ENCODE peak calls at places on chromosome 5, in seven cellular contexts. G, R, T, W, F, E and S are unnamed samples.

GRCh38 chr5:143586781-143587362 is 183.4 kb upstream of the NR3C1 start:
- DNase-seq in G (no peak), R (no peak), T (no peak), W (no peak), F (no peak), E (no peak), S (no peak)

GRCh38 chr5:159878988-159879471 is 37.3 kb upstream of the ADRA1B start:
- DNase-seq in G (peak; percentile 89), R (no peak), T (no peak), W (peak; percentile 62), F (peak; percentile 70), E (peak; percentile 95), S (no peak)

GRCh38 chr5:95718203-95718602 is 12.9 kb upstream of the RHOBTB3 start:
- DNase-seq in G (no peak), R (no peak), T (no peak), W (no peak), F (no peak), E (no peak), S (no peak)

GRCh38 chr5:143400541-143401252 is 2.8 kb downstream of the NR3C1 start:
- DNase-seq in G (peak; percentile 52), R (no peak), T (peak; percentile 35), W (no peak), F (no peak), E (peak; percentile 24), S (no peak)

GRCh38 chr5:103057208-103058130 is 62.5 kb downstream of the GIN1 start:
- DNase-seq in G (no peak), R (no peak), T (no peak), W (no peak), F (no peak), E (no peak), S (no peak)

GRCh38 chr5:142115937-142116614 is 7.5 kb downstream of the NDFIP1 start:
- DNase-seq in G (peak; percentile 28), R (no peak), T (no peak), W (no peak), F (no peak), E (no peak), S (peak; percentile 15)

GRCh38 chr5:6235726-6236125 is 142.6 kb downstream of the MED10 start:
- DNase-seq in G (no peak), R (no peak), T (no peak), W (no peak), F (no peak), E (no peak), S (no peak)

GRCh38 chr5:57662991-57663390 is 180.4 kb upstream of the ACTBL2 start:
- DNase-seq in G (peak; percentile 40), R (no peak), T (no peak), W (no peak), F (no peak), E (no peak), S (no peak)

GRCh38 chr5:45696206-45696836 is at the start of gene HCN1:
- DNase-seq in G (peak; percentile 69), R (no peak), T (no peak), W (peak; percentile 30), F (peak; percentile 77), E (peak; percentile 94), S (peak; percentile 19)

GRCh38 chr5:131812371-131813160 is 15.7 kb upstream of the FNIP1 start:
- DNase-seq in G (no peak), R (no peak), T (no peak), W (no peak), F (no peak), E (no peak), S (no peak)

GRCh38 chr5:55226027-55226933 is 835 bp downstream of the MCIDAS start:
- DNase-seq in G (peak; percentile 52), R (no peak), T (peak; percentile 87), W (peak; percentile 91), F (no peak), E (peak; percentile 91), S (no peak)

GRCh38 chr5:179323026-179323571 is 22.2 kb downstream of the ADAMTS2 start:
- DNase-seq in G (no peak), R (no peak), T (no peak), W (no peak), F (no peak), E (no peak), S (no peak)

GRCh38 chr5:154893381-154893780 is 35.0 kb downstream of the CNOT8 start:
- DNase-seq in G (no peak), R (no peak), T (no peak), W (no peak), F (no peak), E (no peak), S (no peak)

GRCh38 chr5:36459191-36460135 is 146.9 kb upstream of the SLC1A3 start:
- DNase-seq in G (no peak), R (no peak), T (no peak), W (no peak), F (no peak), E (no peak), S (no peak)

GRCh38 chr5:132747693-132748440 is 641 bp downstream of the CCNI2 start:
- DNase-seq in G (no peak), R (no peak), T (no peak), W (no peak), F (no peak), E (no peak), S (no peak)

GRCh38 chr5:178467261-178468195 is 122.7 kb downstream of the COL23A1 start:
- DNase-seq in G (peak; percentile 23), R (no peak), T (no peak), W (no peak), F (no peak), E (no peak), S (no peak)

GRCh38 chr5:177086918-177087706 is 397 bp downstream of the FGFR4 start:
- DNase-seq in G (no peak), R (peak; percentile 9), T (peak; percentile 83), W (peak; percentile 71), F (peak; percentile 30), E (peak; percentile 84), S (no peak)

GRCh38 chr5:53503819-53504218 is 23.4 kb downstream of the FST start:
- DNase-seq in G (peak; percentile 21), R (no peak), T (no peak), W (no peak), F (no peak), E (no peak), S (no peak)

GRCh38 chr5:1546556-1546955 is 22.8 kb upstream of the LPCAT1 start:
- DNase-seq in G (no peak), R (no peak), T (no peak), W (no peak), F (no peak), E (no peak), S (no peak)

GRCh38 chr5:141618030-141618803 is 583 bp downstream of the DIAPH1 start:
- DNase-seq in G (peak; percentile 42), R (peak; percentile 25), T (peak; percentile 66), W (peak; percentile 41), F (no peak), E (peak; percentile 73), S (no peak)

GRCh38 chr5:140546851-140547507 is 483 bp upstream of the EIF4EBP3 start:
- DNase-seq in G (no peak), R (no peak), T (no peak), W (no peak), F (no peak), E (no peak), S (no peak)

GRCh38 chr5:149213264-149213663 is 58.4 kb upstream of the AFAP1L1 start:
- DNase-seq in G (no peak), R (no peak), T (no peak), W (no peak), F (no peak), E (no peak), S (no peak)

GRCh38 chr5:114055318-114055788 is 306.5 kb upstream of the KCNN2 start:
- DNase-seq in G (peak; percentile 48), R (no peak), T (peak; percentile 29), W (peak; percentile 14), F (peak; percentile 50), E (peak; percentile 90), S (no peak)

GRCh38 chr5:73450672-73451217 is 2.2 kb upstream of the FOXD1 start:
- DNase-seq in G (no peak), R (no peak), T (no peak), W (no peak), F (no peak), E (peak; percentile 46), S (no peak)

GRCh38 chr5:103562453-103563157 is at the start of gene NUDT12:
- DNase-seq in G (peak; percentile 80), R (no peak), T (peak; percentile 82), W (peak; percentile 86), F (peak; percentile 43), E (peak; percentile 86), S (peak; percentile 29)

GRCh38 chr5:34674226-34674625 is 18.1 kb downstream of the RAI14 start:
- DNase-seq in G (peak; percentile 91), R (no peak), T (no peak), W (no peak), F (no peak), E (no peak), S (no peak)

GRCh38 chr5:172550996-172551395 is 90.1 kb upstream of the NEURL1B start:
- DNase-seq in G (no peak), R (no peak), T (no peak), W (no peak), F (no peak), E (no peak), S (no peak)

GRCh38 chr5:153456354-153456753 is 34.1 kb upstream of the GRIA1 start:
- DNase-seq in G (no peak), R (no peak), T (no peak), W (no peak), F (peak; percentile 39), E (no peak), S (no peak)